ENCODE peak calls at places on chromosome 7, in seven cellular contexts. M is gastrocnemius medialis, F is Peyer's patch, R is heart right ventricle, T is upper lobe of left lung, C is A549, I is endodermal cell. B is an unnamed sample.

GRCh38 chr7:82961240-82961639 is 201.4 kb downstream of the PCLO start:
- DNase-seq in M (no peak), F (no peak), R (no peak), T (no peak), C (no peak), I (no peak), B (no peak)

GRCh38 chr7:41220275-41220674 is 482.6 kb downstream of the INHBA start:
- DNase-seq in M (no peak), F (no peak), R (no peak), T (no peak), C (no peak), I (no peak), B (no peak)

GRCh38 chr7:121610243-121610642 is 214.1 kb upstream of the FAM3C start:
- DNase-seq in M (no peak), F (no peak), R (no peak), T (no peak), C (no peak), I (no peak), B (no peak)

GRCh38 chr7:99004781-99005500 is 126.6 kb downstream of the TRRAP start:
- DNase-seq in M (no peak), F (no peak), R (no peak), T (no peak), C (no peak), I (peak; percentile 33), B (peak; percentile 78)

GRCh38 chr7:53602817-53603418 is 567.5 kb downstream of the POM121L12 start:
- DNase-seq in M (no peak), F (no peak), R (no peak), T (no peak), C (no peak), I (peak; percentile 76), B (peak; percentile 63)

GRCh38 chr7:87218941-87219544 is 489 bp downstream of the TMEM243 start:
- DNase-seq in M (peak; percentile 32), F (peak; percentile 82), R (peak; percentile 57), T (no peak), C (peak; percentile 42), I (peak; percentile 89), B (peak; percentile 92)

GRCh38 chr7:44477063-44477830 is 13.2 kb downstream of the NUDCD3 start:
- DNase-seq in M (peak; percentile 47), F (peak; percentile 73), R (peak; percentile 34), T (no peak), C (peak; percentile 84), I (peak; percentile 93), B (peak; percentile 84)

GRCh38 chr7:156496491-156497264 is 143.9 kb upstream of the RNF32 start:
- DNase-seq in M (no peak), F (no peak), R (no peak), T (no peak), C (no peak), I (no peak), B (no peak)

GRCh38 chr7:74718336-74718735 is 55.5 kb upstream of the NCF1 start:
- DNase-seq in M (no peak), F (no peak), R (no peak), T (no peak), C (no peak), I (no peak), B (no peak)

GRCh38 chr7:2254429-2255144 is 12.6 kb downstream of the NUDT1 start:
- DNase-seq in M (no peak), F (no peak), R (no peak), T (peak; percentile 81), C (no peak), I (no peak), B (no peak)

GRCh38 chr7:32115831-32116230 is 45.6 kb upstream of the PDE1C start:
- DNase-seq in M (no peak), F (no peak), R (no peak), T (no peak), C (no peak), I (no peak), B (no peak)

GRCh38 chr7:154598405-154598804 is 404.5 kb downstream of the PAXIP1 start:
- DNase-seq in M (no peak), F (no peak), R (no peak), T (no peak), C (no peak), I (no peak), B (no peak)

GRCh38 chr7:79398145-79398749 is 55.2 kb downstream of the MAGI2 start:
- DNase-seq in M (no peak), F (no peak), R (no peak), T (no peak), C (no peak), I (no peak), B (no peak)

GRCh38 chr7:44415047-44415446 is 75.4 kb downstream of the NUDCD3 start:
- DNase-seq in M (no peak), F (no peak), R (no peak), T (no peak), C (no peak), I (no peak), B (no peak)

GRCh38 chr7:1986366-1987083 is 246.2 kb downstream of the MAD1L1 start:
- DNase-seq in M (no peak), F (no peak), R (no peak), T (peak; percentile 81), C (no peak), I (no peak), B (no peak)

GRCh38 chr7:90629306-90629918 is 33.3 kb downstream of the CDK14 start:
- DNase-seq in M (no peak), F (no peak), R (peak; percentile 38), T (no peak), C (peak; percentile 28), I (no peak), B (no peak)

GRCh38 chr7:1912472-1913289 is 242.6 kb downstream of the ELFN1 start:
- DNase-seq in M (no peak), F (no peak), R (no peak), T (peak; percentile 85), C (no peak), I (no peak), B (no peak)

GRCh38 chr7:141156446-141156845 is 82.6 kb downstream of the TMEM178B start:
- DNase-seq in M (no peak), F (no peak), R (no peak), T (no peak), C (no peak), I (no peak), B (no peak)

GRCh38 chr7:55360486-55360885 is 4.7 kb upstream of the LANCL2 start:
- DNase-seq in M (no peak), F (no peak), R (no peak), T (no peak), C (no peak), I (no peak), B (no peak)

GRCh38 chr7:2010551-2011265 is 222.0 kb downstream of the MAD1L1 start:
- DNase-seq in M (no peak), F (no peak), R (no peak), T (peak; percentile 71), C (no peak), I (no peak), B (no peak)

GRCh38 chr7:67018940-67019339 is 22.3 kb downstream of the TYW1 start:
- DNase-seq in M (no peak), F (no peak), R (no peak), T (no peak), C (no peak), I (no peak), B (peak; percentile 46)

GRCh38 chr7:38411404-38411803 is 138.0 kb upstream of the TARP start:
- DNase-seq in M (no peak), F (no peak), R (no peak), T (no peak), C (no peak), I (peak; percentile 72), B (no peak)

GRCh38 chr7:156949541-156950380 is at the start of gene NOM1:
- DNase-seq in M (peak; percentile 69), F (peak; percentile 94), R (peak; percentile 92), T (peak; percentile 98), C (peak; percentile 80), I (peak; percentile 95), B (peak; percentile 97)

GRCh38 chr7:2555121-2556052 is at the start of gene BRAT1:
- DNase-seq in M (peak; percentile 93), F (peak; percentile 99), R (peak; percentile 97), T (peak; percentile 99), C (peak; percentile 94), I (peak; percentile 99), B (peak; percentile 100)

GRCh38 chr7:130063036-130063435 is 7.3 kb upstream of the KLHDC10 start:
- DNase-seq in M (peak; percentile 9), F (peak; percentile 70), R (no peak), T (no peak), C (no peak), I (peak; percentile 94), B (no peak)

GRCh38 chr7:129437190-129437589 is 3.0 kb downstream of the STRIP2 start:
- DNase-seq in M (no peak), F (no peak), R (no peak), T (no peak), C (no peak), I (no peak), B (no peak)

GRCh38 chr7:29396563-29396962 is 167.1 kb upstream of the PRR15 start:
- DNase-seq in M (no peak), F (no peak), R (no peak), T (no peak), C (no peak), I (no peak), B (no peak)

GRCh38 chr7:13259908-13260307 is 572.5 kb downstream of the ARL4A start:
- DNase-seq in M (no peak), F (no peak), R (no peak), T (no peak), C (no peak), I (no peak), B (no peak)
- TF ChIP-seq CTCF in M (no peak), F (no peak), R (no peak), T (no peak), C (no peak), I (no peak), B (no peak)

GRCh38 chr7:144057954-144058353 is 9.2 kb downstream of the OR2A5 start:
- DNase-seq in M (no peak), F (no peak), R (no peak), T (no peak), C (peak; percentile 9), I (no peak), B (no peak)

GRCh38 chr7:144069511-144069910 is at the start of gene OR2A25:
- DNase-seq in M (no peak), F (no peak), R (no peak), T (no peak), C (no peak), I (no peak), B (no peak)

GRCh38 chr7:144063710-144064109 is 5.9 kb upstream of the OR2A25 start:
- DNase-seq in M (no peak), F (no peak), R (no peak), T (no peak), C (no peak), I (peak; percentile 56), B (no peak)
- TF ChIP-seq CTCF in M (no peak), F (no peak), R (no peak), T (no peak), C (no peak), I (peak; percentile 76), B (no peak)

DNA sequence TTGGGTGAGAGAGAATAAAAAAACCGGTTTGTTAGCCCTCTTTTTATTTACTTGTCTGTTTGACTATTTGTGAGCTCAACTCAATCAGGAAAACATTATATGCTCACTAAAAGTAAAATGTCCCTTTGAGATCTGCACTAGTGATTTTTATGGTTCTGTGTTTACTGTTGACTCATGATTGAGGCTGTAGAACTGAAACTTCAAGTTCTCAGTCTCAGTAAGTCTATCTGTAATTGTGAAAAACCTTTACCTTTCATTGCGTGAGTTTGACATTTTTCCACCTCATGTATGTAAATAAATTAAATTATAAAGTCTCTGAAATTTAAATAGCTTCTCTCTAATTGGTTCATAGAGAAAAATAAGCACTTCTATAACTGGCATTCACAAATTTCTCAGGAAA is 17.0 kb upstream of the CASD1 start:
- DNase-seq in M (no peak), F (no peak), R (no peak), T (no peak), C (no peak), I (no peak), B (no peak)
- TF ChIP-seq CTCF in M (no peak), F (no peak), R (no peak), T (no peak), C (no peak), I (no peak), B (no peak)

GRCh38 chr7:19587291-19587690 is 121.5 kb downstream of the POLR1F start:
- DNase-seq in M (no peak), F (no peak), R (no peak), T (no peak), C (no peak), I (peak; percentile 61), B (no peak)
- TF ChIP-seq CTCF in M (no peak), F (no peak), R (no peak), T (no peak), C (no peak), I (peak; percentile 68), B (no peak)